ENCODE peak calls at places on chromosome 1, in nine cellular contexts. One of them, this sample, is unnamed.

GRCh38 chr1:9112961-9113880 is 15.7 kb downstream of the GPR157 start:
- DNase-seq in left ventricle myocardium inferior: no peak
- DNase-seq in NCI-H2029: peak
- DNase-seq in ELR: no peak
- DNase-seq in putamen: no peak
- DNase-seq in activated naive CD4-positive, alpha-beta T cell treated with anti-CD3 and anti-CD28 coated beads, Interleukin-2, amount 50 U/mL, for 72 hours: no peak
- DNase-seq in IMR-90: peak
- DNase-seq in frontal cortex: no peak
- DNase-seq in posterior vena cava: peak
- DNase-seq in this sample: no peak

GRCh38 chr1:32361674-32362473 is 411 bp downstream of the FAM229A start:
- DNase-seq in left ventricle myocardium inferior: peak
- DNase-seq in NCI-H2029: no peak
- DNase-seq in ELR: no peak
- DNase-seq in putamen: peak
- DNase-seq in activated naive CD4-positive, alpha-beta T cell treated with anti-CD3 and anti-CD28 coated beads, Interleukin-2, amount 50 U/mL, for 72 hours: no peak
- DNase-seq in IMR-90: no peak
- DNase-seq in frontal cortex: peak
- DNase-seq in posterior vena cava: peak
- DNase-seq in this sample: no peak

GRCh38 chr1:198265073-198265661 is 108.4 kb downstream of the NEK7 start:
- DNase-seq in left ventricle myocardium inferior: no peak
- DNase-seq in NCI-H2029: no peak
- DNase-seq in ELR: no peak
- DNase-seq in putamen: no peak
- DNase-seq in activated naive CD4-positive, alpha-beta T cell treated with anti-CD3 and anti-CD28 coated beads, Interleukin-2, amount 50 U/mL, for 72 hours: no peak
- DNase-seq in IMR-90: peak
- DNase-seq in frontal cortex: no peak
- DNase-seq in posterior vena cava: no peak
- DNase-seq in this sample: no peak

GRCh38 chr1:235783148-235783776 is 83.4 kb downstream of the LYST start:
- DNase-seq in left ventricle myocardium inferior: no peak
- DNase-seq in NCI-H2029: no peak
- DNase-seq in ELR: peak
- DNase-seq in putamen: no peak
- DNase-seq in activated naive CD4-positive, alpha-beta T cell treated with anti-CD3 and anti-CD28 coated beads, Interleukin-2, amount 50 U/mL, for 72 hours: no peak
- DNase-seq in IMR-90: peak
- DNase-seq in frontal cortex: peak
- DNase-seq in posterior vena cava: no peak
- DNase-seq in this sample: no peak

GRCh38 chr1:167533851-167534300 is 15.5 kb upstream of the CD247 start:
- DNase-seq in left ventricle myocardium inferior: peak
- DNase-seq in NCI-H2029: peak
- DNase-seq in ELR: peak
- DNase-seq in putamen: peak
- DNase-seq in activated naive CD4-positive, alpha-beta T cell treated with anti-CD3 and anti-CD28 coated beads, Interleukin-2, amount 50 U/mL, for 72 hours: peak
- DNase-seq in IMR-90: peak
- DNase-seq in frontal cortex: peak
- DNase-seq in posterior vena cava: peak
- DNase-seq in this sample: no peak

GRCh38 chr1:27934818-27935549 is at the start of gene SMPDL3B:
- DNase-seq in left ventricle myocardium inferior: no peak
- DNase-seq in NCI-H2029: no peak
- DNase-seq in ELR: peak
- DNase-seq in putamen: no peak
- DNase-seq in activated naive CD4-positive, alpha-beta T cell treated with anti-CD3 and anti-CD28 coated beads, Interleukin-2, amount 50 U/mL, for 72 hours: no peak
- DNase-seq in IMR-90: no peak
- DNase-seq in frontal cortex: no peak
- DNase-seq in posterior vena cava: no peak
- DNase-seq in this sample: no peak

GRCh38 chr1:94801919-94802546 is 18.1 kb upstream of the SLC44A3 start:
- DNase-seq in left ventricle myocardium inferior: no peak
- DNase-seq in NCI-H2029: peak
- DNase-seq in ELR: peak
- DNase-seq in putamen: peak
- DNase-seq in activated naive CD4-positive, alpha-beta T cell treated with anti-CD3 and anti-CD28 coated beads, Interleukin-2, amount 50 U/mL, for 72 hours: no peak
- DNase-seq in IMR-90: peak
- DNase-seq in frontal cortex: no peak
- DNase-seq in posterior vena cava: peak
- DNase-seq in this sample: no peak

GRCh38 chr1:9850442-9851162 is 26.8 kb upstream of the CLSTN1 start:
- DNase-seq in left ventricle myocardium inferior: no peak
- DNase-seq in NCI-H2029: no peak
- DNase-seq in ELR: no peak
- DNase-seq in putamen: no peak
- DNase-seq in activated naive CD4-positive, alpha-beta T cell treated with anti-CD3 and anti-CD28 coated beads, Interleukin-2, amount 50 U/mL, for 72 hours: no peak
- DNase-seq in IMR-90: no peak
- DNase-seq in frontal cortex: no peak
- DNase-seq in posterior vena cava: no peak
- DNase-seq in this sample: no peak

GRCh38 chr1:200275816-200276453 is 133.9 kb downstream of the ZNF281 start:
- DNase-seq in left ventricle myocardium inferior: no peak
- DNase-seq in NCI-H2029: no peak
- DNase-seq in ELR: no peak
- DNase-seq in putamen: no peak
- DNase-seq in activated naive CD4-positive, alpha-beta T cell treated with anti-CD3 and anti-CD28 coated beads, Interleukin-2, amount 50 U/mL, for 72 hours: no peak
- DNase-seq in IMR-90: no peak
- DNase-seq in frontal cortex: no peak
- DNase-seq in posterior vena cava: no peak
- DNase-seq in this sample: no peak

GRCh38 chr1:117093091-117093534 is 28.4 kb downstream of the TRIM45 start:
- DNase-seq in left ventricle myocardium inferior: no peak
- DNase-seq in NCI-H2029: no peak
- DNase-seq in ELR: peak
- DNase-seq in putamen: peak
- DNase-seq in activated naive CD4-positive, alpha-beta T cell treated with anti-CD3 and anti-CD28 coated beads, Interleukin-2, amount 50 U/mL, for 72 hours: no peak
- DNase-seq in IMR-90: peak
- DNase-seq in frontal cortex: peak
- DNase-seq in posterior vena cava: peak
- DNase-seq in this sample: peak

GRCh38 chr1:184970691-184971161 is 3.6 kb downstream of the NIBAN1 start:
- DNase-seq in left ventricle myocardium inferior: no peak
- DNase-seq in NCI-H2029: no peak
- DNase-seq in ELR: peak
- DNase-seq in putamen: no peak
- DNase-seq in activated naive CD4-positive, alpha-beta T cell treated with anti-CD3 and anti-CD28 coated beads, Interleukin-2, amount 50 U/mL, for 72 hours: no peak
- DNase-seq in IMR-90: peak
- DNase-seq in frontal cortex: no peak
- DNase-seq in posterior vena cava: no peak
- DNase-seq in this sample: no peak

GRCh38 chr1:55071477-55071876 is 32.1 kb downstream of the PCSK9 start:
- DNase-seq in left ventricle myocardium inferior: no peak
- DNase-seq in NCI-H2029: peak
- DNase-seq in ELR: peak
- DNase-seq in putamen: no peak
- DNase-seq in activated naive CD4-positive, alpha-beta T cell treated with anti-CD3 and anti-CD28 coated beads, Interleukin-2, amount 50 U/mL, for 72 hours: no peak
- DNase-seq in IMR-90: peak
- DNase-seq in frontal cortex: no peak
- DNase-seq in posterior vena cava: no peak
- DNase-seq in this sample: no peak

GRCh38 chr1:61524206-61524605 is 200.7 kb downstream of the TM2D1 start:
- DNase-seq in left ventricle myocardium inferior: no peak
- DNase-seq in NCI-H2029: no peak
- DNase-seq in ELR: no peak
- DNase-seq in putamen: no peak
- DNase-seq in activated naive CD4-positive, alpha-beta T cell treated with anti-CD3 and anti-CD28 coated beads, Interleukin-2, amount 50 U/mL, for 72 hours: no peak
- DNase-seq in IMR-90: no peak
- DNase-seq in frontal cortex: no peak
- DNase-seq in posterior vena cava: no peak
- DNase-seq in this sample: no peak

GRCh38 chr1:175023043-175023921 is at the start of gene MRPS14:
- DNase-seq in left ventricle myocardium inferior: peak
- DNase-seq in NCI-H2029: peak
- DNase-seq in ELR: peak
- DNase-seq in putamen: peak
- DNase-seq in activated naive CD4-positive, alpha-beta T cell treated with anti-CD3 and anti-CD28 coated beads, Interleukin-2, amount 50 U/mL, for 72 hours: peak
- DNase-seq in IMR-90: peak
- DNase-seq in frontal cortex: peak
- DNase-seq in posterior vena cava: peak
- DNase-seq in this sample: peak

GRCh38 chr1:154221815-154222081 is 993 bp downstream of the UBAP2L start:
- DNase-seq in left ventricle myocardium inferior: no peak
- DNase-seq in NCI-H2029: no peak
- DNase-seq in ELR: peak
- DNase-seq in putamen: no peak
- DNase-seq in activated naive CD4-positive, alpha-beta T cell treated with anti-CD3 and anti-CD28 coated beads, Interleukin-2, amount 50 U/mL, for 72 hours: no peak
- DNase-seq in IMR-90: peak
- DNase-seq in frontal cortex: no peak
- DNase-seq in posterior vena cava: no peak
- DNase-seq in this sample: no peak

GRCh38 chr1:58583496-58583895 is 6.4 kb upstream of the TACSTD2 start:
- DNase-seq in left ventricle myocardium inferior: no peak
- DNase-seq in NCI-H2029: no peak
- DNase-seq in ELR: no peak
- DNase-seq in putamen: no peak
- DNase-seq in activated naive CD4-positive, alpha-beta T cell treated with anti-CD3 and anti-CD28 coated beads, Interleukin-2, amount 50 U/mL, for 72 hours: no peak
- DNase-seq in IMR-90: no peak
- DNase-seq in frontal cortex: no peak
- DNase-seq in posterior vena cava: no peak
- DNase-seq in this sample: no peak

GRCh38 chr1:64955093-64956066 is 11.0 kb downstream of the JAK1 start:
- DNase-seq in left ventricle myocardium inferior: peak
- DNase-seq in NCI-H2029: no peak
- DNase-seq in ELR: no peak
- DNase-seq in putamen: no peak
- DNase-seq in activated naive CD4-positive, alpha-beta T cell treated with anti-CD3 and anti-CD28 coated beads, Interleukin-2, amount 50 U/mL, for 72 hours: no peak
- DNase-seq in IMR-90: no peak
- DNase-seq in frontal cortex: no peak
- DNase-seq in posterior vena cava: no peak
- DNase-seq in this sample: peak

GRCh38 chr1:240539700-240540414 is 72.1 kb downstream of the GREM2 start:
- DNase-seq in left ventricle myocardium inferior: no peak
- DNase-seq in NCI-H2029: no peak
- DNase-seq in ELR: no peak
- DNase-seq in putamen: no peak
- DNase-seq in activated naive CD4-positive, alpha-beta T cell treated with anti-CD3 and anti-CD28 coated beads, Interleukin-2, amount 50 U/mL, for 72 hours: no peak
- DNase-seq in IMR-90: no peak
- DNase-seq in frontal cortex: no peak
- DNase-seq in posterior vena cava: no peak
- DNase-seq in this sample: no peak

GRCh38 chr1:18485227-18485626 is 4.5 kb downstream of the KLHDC7A start:
- DNase-seq in left ventricle myocardium inferior: no peak
- DNase-seq in NCI-H2029: no peak
- DNase-seq in ELR: no peak
- DNase-seq in putamen: no peak
- DNase-seq in activated naive CD4-positive, alpha-beta T cell treated with anti-CD3 and anti-CD28 coated beads, Interleukin-2, amount 50 U/mL, for 72 hours: no peak
- DNase-seq in IMR-90: no peak
- DNase-seq in frontal cortex: no peak
- DNase-seq in posterior vena cava: peak
- DNase-seq in this sample: no peak

GRCh38 chr1:244352156-244352830 is 99.4 kb downstream of the ADSS2 start:
- DNase-seq in left ventricle myocardium inferior: no peak
- DNase-seq in NCI-H2029: no peak
- DNase-seq in ELR: no peak
- DNase-seq in putamen: no peak
- DNase-seq in activated naive CD4-positive, alpha-beta T cell treated with anti-CD3 and anti-CD28 coated beads, Interleukin-2, amount 50 U/mL, for 72 hours: no peak
- DNase-seq in IMR-90: no peak
- DNase-seq in frontal cortex: no peak
- DNase-seq in posterior vena cava: no peak
- DNase-seq in this sample: no peak

This sample was measured in gastrocnemius medialis.